ENCODE peak calls at places on chromosomes 5 and 9, in nine cellular contexts. One of them, this sample, is unnamed.

GRCh38 chr9:127796899-127797370 is 5.7 kb upstream of the FPGS start:
- DNase-seq in stromal cell of bone marrow: no peak
- DNase-seq in GM06990: no peak
- DNase-seq in PC-3: peak; percentile 4
- DNase-seq in HEK293T: no peak
- DNase-seq in LHCN-M2: no peak
- DNase-seq in NCI-H510A treated with DMSO at 0.1 percent for 48 hours: no peak
- DNase-seq in astrocyte of the cerebellum: no peak
- DNase-seq in A673: no peak
- DNase-seq in this sample: no peak

GRCh38 chr5:159208508-159209437 is 580 bp downstream of the RNF145 start:
- DNase-seq in PC-3: no peak
- DNase-seq in A673: peak; percentile 39
- DNase-seq in NCI-H510A treated with DMSO at 0.1 percent for 48 hours: no peak
- DNase-seq in GM06990: peak; percentile 46
- DNase-seq in astrocyte of the cerebellum: no peak
- DNase-seq in stromal cell of bone marrow: no peak
- DNase-seq in LHCN-M2: no peak
- DNase-seq in HEK293T: no peak
- DNase-seq in this sample: peak; percentile 54

GRCh38 chr9:112866662-112867274 is 23.9 kb downstream of the SLC46A2 start:
- DNase-seq in PC-3: peak; percentile 79
- DNase-seq in stromal cell of bone marrow: peak; percentile 58
- DNase-seq in HEK293T: no peak
- DNase-seq in A673: peak; percentile 65
- DNase-seq in NCI-H510A treated with DMSO at 0.1 percent for 48 hours: no peak
- DNase-seq in GM06990: no peak
- DNase-seq in astrocyte of the cerebellum: no peak
- DNase-seq in LHCN-M2: no peak
- DNase-seq in this sample: no peak

GRCh38 chr9:121631978-121632418 is 19.4 kb upstream of the DAB2IP start:
- DNase-seq in GM06990: no peak
- DNase-seq in A673: no peak
- DNase-seq in astrocyte of the cerebellum: no peak
- DNase-seq in PC-3: no peak
- DNase-seq in stromal cell of bone marrow: no peak
- DNase-seq in HEK293T: no peak
- DNase-seq in LHCN-M2: no peak
- DNase-seq in NCI-H510A treated with DMSO at 0.1 percent for 48 hours: no peak
- DNase-seq in this sample: peak; percentile 67

GRCh38 chr5:63931841-63932240 is 30.4 kb downstream of the HTR1A start:
- DNase-seq in A673: no peak
- DNase-seq in NCI-H510A treated with DMSO at 0.1 percent for 48 hours: no peak
- DNase-seq in PC-3: no peak
- DNase-seq in stromal cell of bone marrow: no peak
- DNase-seq in HEK293T: no peak
- DNase-seq in GM06990: no peak
- DNase-seq in LHCN-M2: no peak
- DNase-seq in astrocyte of the cerebellum: no peak
- DNase-seq in this sample: no peak

GRCh38 chr5:57221049-57221568 is 47.2 kb downstream of the GPBP1 start:
- DNase-seq in GM06990: peak; percentile 30
- DNase-seq in astrocyte of the cerebellum: peak; percentile 47
- DNase-seq in NCI-H510A treated with DMSO at 0.1 percent for 48 hours: peak; percentile 37
- DNase-seq in LHCN-M2: peak; percentile 56
- DNase-seq in A673: peak; percentile 68
- DNase-seq in HEK293T: peak; percentile 37
- DNase-seq in stromal cell of bone marrow: peak; percentile 36
- DNase-seq in PC-3: peak; percentile 72
- DNase-seq in this sample: no peak

GRCh38 chr5:672329-673139 is 20.6 kb downstream of the TPPP start:
- DNase-seq in GM06990: peak; percentile 48
- DNase-seq in NCI-H510A treated with DMSO at 0.1 percent for 48 hours: peak; percentile 92
- DNase-seq in astrocyte of the cerebellum: peak; percentile 78
- DNase-seq in A673: peak; percentile 86
- DNase-seq in PC-3: peak; percentile 90
- DNase-seq in LHCN-M2: peak; percentile 89
- DNase-seq in stromal cell of bone marrow: peak; percentile 40
- DNase-seq in HEK293T: peak; percentile 54
- DNase-seq in this sample: peak; percentile 42

GRCh38 chr5:74355041-74355440 is 285.5 kb downstream of the ENC1 start:
- DNase-seq in astrocyte of the cerebellum: no peak
- DNase-seq in LHCN-M2: no peak
- DNase-seq in NCI-H510A treated with DMSO at 0.1 percent for 48 hours: no peak
- DNase-seq in PC-3: no peak
- DNase-seq in GM06990: no peak
- DNase-seq in stromal cell of bone marrow: no peak
- DNase-seq in A673: no peak
- DNase-seq in HEK293T: peak; percentile 16
- DNase-seq in this sample: peak; percentile 94

GRCh38 chr5:107640568-107640967 is 30.2 kb downstream of the EFNA5 start:
- DNase-seq in LHCN-M2: no peak
- DNase-seq in A673: no peak
- DNase-seq in stromal cell of bone marrow: no peak
- DNase-seq in GM06990: no peak
- DNase-seq in NCI-H510A treated with DMSO at 0.1 percent for 48 hours: no peak
- DNase-seq in HEK293T: no peak
- DNase-seq in astrocyte of the cerebellum: no peak
- DNase-seq in PC-3: no peak
- DNase-seq in this sample: no peak

GRCh38 chr5:159207616-159208507 is 1.5 kb downstream of the RNF145 start:
- DNase-seq in PC-3: peak; percentile 77
- DNase-seq in stromal cell of bone marrow: peak; percentile 52
- DNase-seq in GM06990: peak; percentile 79
- DNase-seq in astrocyte of the cerebellum: peak; percentile 80
- DNase-seq in NCI-H510A treated with DMSO at 0.1 percent for 48 hours: peak; percentile 31
- DNase-seq in HEK293T: peak; percentile 68
- DNase-seq in LHCN-M2: peak; percentile 76
- DNase-seq in A673: peak; percentile 83
- DNase-seq in this sample: peak; percentile 87

GRCh38 chr5:26625099-26625498 is 413.3 kb downstream of the CDH9 start:
- DNase-seq in A673: no peak
- DNase-seq in astrocyte of the cerebellum: no peak
- DNase-seq in stromal cell of bone marrow: no peak
- DNase-seq in HEK293T: no peak
- DNase-seq in NCI-H510A treated with DMSO at 0.1 percent for 48 hours: no peak
- DNase-seq in GM06990: no peak
- DNase-seq in LHCN-M2: no peak
- DNase-seq in PC-3: no peak
- DNase-seq in this sample: no peak

GRCh38 chr9:127153484-127153883 is 31.0 kb upstream of the ANGPTL2 start:
- DNase-seq in NCI-H510A treated with DMSO at 0.1 percent for 48 hours: no peak
- DNase-seq in GM06990: no peak
- DNase-seq in stromal cell of bone marrow: no peak
- DNase-seq in LHCN-M2: no peak
- DNase-seq in astrocyte of the cerebellum: no peak
- DNase-seq in PC-3: no peak
- DNase-seq in HEK293T: no peak
- DNase-seq in A673: no peak
- DNase-seq in this sample: no peak

GRCh38 chr5:78277715-78278114 is 16.8 kb downstream of the AP3B1 start:
- DNase-seq in stromal cell of bone marrow: no peak
- DNase-seq in astrocyte of the cerebellum: no peak
- DNase-seq in GM06990: no peak
- DNase-seq in LHCN-M2: no peak
- DNase-seq in NCI-H510A treated with DMSO at 0.1 percent for 48 hours: no peak
- DNase-seq in HEK293T: no peak
- DNase-seq in A673: no peak
- DNase-seq in PC-3: no peak
- DNase-seq in this sample: no peak

GRCh38 chr9:26426732-26427131 is 465.9 kb downstream of the CAAP1 start:
- DNase-seq in A673: no peak
- DNase-seq in NCI-H510A treated with DMSO at 0.1 percent for 48 hours: no peak
- DNase-seq in stromal cell of bone marrow: no peak
- DNase-seq in astrocyte of the cerebellum: no peak
- DNase-seq in GM06990: no peak
- DNase-seq in HEK293T: no peak
- DNase-seq in LHCN-M2: no peak
- DNase-seq in PC-3: no peak
- DNase-seq in this sample: peak; percentile 70

GRCh38 chr5:93532370-93532769 is 48.6 kb downstream of the NR2F1-AS1 start:
- DNase-seq in GM06990: no peak
- DNase-seq in A673: no peak
- DNase-seq in stromal cell of bone marrow: peak; percentile 92
- DNase-seq in PC-3: peak; percentile 27
- DNase-seq in LHCN-M2: peak; percentile 87
- DNase-seq in astrocyte of the cerebellum: peak; percentile 99
- DNase-seq in HEK293T: no peak
- DNase-seq in NCI-H510A treated with DMSO at 0.1 percent for 48 hours: no peak
- DNase-seq in this sample: no peak

GRCh38 chr5:115379622-115380344 is 83.3 kb upstream of the CCDC112 start:
- DNase-seq in LHCN-M2: peak; percentile 67
- DNase-seq in astrocyte of the cerebellum: no peak
- DNase-seq in stromal cell of bone marrow: no peak
- DNase-seq in GM06990: peak; percentile 42
- DNase-seq in PC-3: peak; percentile 79
- DNase-seq in NCI-H510A treated with DMSO at 0.1 percent for 48 hours: peak; percentile 53
- DNase-seq in A673: no peak
- DNase-seq in HEK293T: no peak
- DNase-seq in this sample: peak; percentile 10

GRCh38 chr5:173240091-173241050 is 5.4 kb upstream of the NKX2-5 start:
- DNase-seq in LHCN-M2: peak; percentile 15
- DNase-seq in A673: no peak
- DNase-seq in GM06990: no peak
- DNase-seq in NCI-H510A treated with DMSO at 0.1 percent for 48 hours: no peak
- DNase-seq in PC-3: no peak
- DNase-seq in stromal cell of bone marrow: no peak
- DNase-seq in astrocyte of the cerebellum: no peak
- DNase-seq in HEK293T: no peak
- DNase-seq in this sample: no peak

GRCh38 chr5:104016650-104017049 is 454.1 kb upstream of the NUDT12 start:
- DNase-seq in NCI-H510A treated with DMSO at 0.1 percent for 48 hours: no peak
- DNase-seq in astrocyte of the cerebellum: no peak
- DNase-seq in GM06990: no peak
- DNase-seq in PC-3: peak; percentile 90
- DNase-seq in stromal cell of bone marrow: peak; percentile 45
- DNase-seq in HEK293T: no peak
- DNase-seq in A673: no peak
- DNase-seq in LHCN-M2: peak; percentile 73
- DNase-seq in this sample: no peak

GRCh38 chr9:118767571-118767970 is 601.7 kb downstream of the BRINP1 start:
- DNase-seq in LHCN-M2: no peak
- DNase-seq in astrocyte of the cerebellum: no peak
- DNase-seq in A673: no peak
- DNase-seq in HEK293T: no peak
- DNase-seq in PC-3: no peak
- DNase-seq in stromal cell of bone marrow: no peak
- DNase-seq in GM06990: no peak
- DNase-seq in NCI-H510A treated with DMSO at 0.1 percent for 48 hours: no peak
- DNase-seq in this sample: no peak

GRCh38 chr5:159022178-159022556 is 77.5 kb downstream of the EBF1 start:
- DNase-seq in astrocyte of the cerebellum: no peak
- DNase-seq in HEK293T: peak; percentile 40
- DNase-seq in NCI-H510A treated with DMSO at 0.1 percent for 48 hours: no peak
- DNase-seq in GM06990: no peak
- DNase-seq in LHCN-M2: peak; percentile 68
- DNase-seq in PC-3: no peak
- DNase-seq in A673: peak; percentile 11
- DNase-seq in stromal cell of bone marrow: peak; percentile 82
- DNase-seq in this sample: peak; percentile 80